ENCODE peak calls at places on chromosomes 12 and 14, in five cellular contexts. One of them, this sample, is unnamed.

GRCh38 chr12:41368006-41368405 is 179.9 kb downstream of the PDZRN4 start:
- DNase-seq in heart left ventricle: no peak
- DNase-seq in neural progenitor cell: peak
- DNase-seq in neural crest cell: no peak
- DNase-seq in GM06990: no peak
- DNase-seq in this sample: no peak

GRCh38 chr12:7047318-7047717 is 13.2 kb upstream of the C1S start:
- DNase-seq in heart left ventricle: no peak
- DNase-seq in neural progenitor cell: no peak
- DNase-seq in neural crest cell: no peak
- DNase-seq in GM06990: no peak
- DNase-seq in this sample: no peak

GRCh38 chr12:65282840-65283239 is 4.4 kb downstream of the MSRB3 start:
- DNase-seq in heart left ventricle: no peak
- DNase-seq in neural progenitor cell: no peak
- DNase-seq in neural crest cell: no peak
- DNase-seq in GM06990: no peak
- DNase-seq in this sample: no peak

GRCh38 chr14:59360923-59361794 is 104.0 kb downstream of the GPR135 start:
- DNase-seq in heart left ventricle: peak
- DNase-seq in neural progenitor cell: no peak
- DNase-seq in neural crest cell: no peak
- DNase-seq in GM06990: no peak
- DNase-seq in this sample: peak

GRCh38 chr12:124369055-124369900 is 74.4 kb downstream of the RFLNA start:
- DNase-seq in heart left ventricle: peak
- DNase-seq in neural progenitor cell: no peak
- DNase-seq in neural crest cell: no peak
- DNase-seq in GM06990: no peak
- DNase-seq in this sample: peak

GRCh38 chr14:69814397-69814796 is 17.4 kb upstream of the SLC10A1 start:
- DNase-seq in heart left ventricle: no peak
- DNase-seq in neural progenitor cell: no peak
- DNase-seq in neural crest cell: no peak
- DNase-seq in GM06990: no peak
- DNase-seq in this sample: no peak

GRCh38 chr12:101829639-101830390 is 944 bp downstream of the GNPTAB start:
- DNase-seq in heart left ventricle: no peak
- DNase-seq in neural progenitor cell: no peak
- DNase-seq in neural crest cell: no peak
- DNase-seq in GM06990: no peak
- DNase-seq in this sample: peak

GRCh38 chr12:103012884-103013283 is 55.4 kb downstream of the ASCL1 start:
- DNase-seq in heart left ventricle: no peak
- DNase-seq in neural progenitor cell: peak
- DNase-seq in neural crest cell: peak
- DNase-seq in GM06990: no peak
- DNase-seq in this sample: no peak

GRCh38 chr14:69247691-69248440 is 12.1 kb upstream of the GALNT16 start:
- DNase-seq in heart left ventricle: no peak
- DNase-seq in neural progenitor cell: no peak
- DNase-seq in neural crest cell: no peak
- DNase-seq in GM06990: no peak
- DNase-seq in this sample: no peak

GRCh38 chr12:90331262-90331661 is 622.6 kb upstream of the ATP2B1 start:
- DNase-seq in heart left ventricle: peak
- DNase-seq in neural progenitor cell: no peak
- DNase-seq in neural crest cell: no peak
- DNase-seq in GM06990: no peak
- DNase-seq in this sample: no peak

GRCh38 chr14:93011650-93012317 is 88.8 kb downstream of the CHGA start:
- DNase-seq in heart left ventricle: no peak
- DNase-seq in neural progenitor cell: no peak
- DNase-seq in neural crest cell: no peak
- DNase-seq in GM06990: no peak
- DNase-seq in this sample: no peak

GRCh38 chr14:106831322-106831720 is 1304.9 kb downstream of the TMEM121 start:
- DNase-seq in heart left ventricle: no peak
- DNase-seq in neural progenitor cell: no peak
- DNase-seq in neural crest cell: no peak
- DNase-seq in GM06990: peak
- DNase-seq in this sample: peak

GRCh38 chr14:51626185-51626584 is 25.5 kb upstream of the FRMD6 start:
- DNase-seq in heart left ventricle: no peak
- DNase-seq in neural progenitor cell: no peak
- DNase-seq in neural crest cell: no peak
- DNase-seq in GM06990: no peak
- DNase-seq in this sample: no peak

GRCh38 chr12:122852336-122853275 is 17.3 kb downstream of the HIP1R start:
- DNase-seq in heart left ventricle: no peak
- DNase-seq in neural progenitor cell: no peak
- DNase-seq in neural crest cell: no peak
- DNase-seq in GM06990: no peak
- DNase-seq in this sample: no peak

GRCh38 chr14:54348001-54348611 is 48.7 kb upstream of the CDKN3 start:
- DNase-seq in heart left ventricle: no peak
- DNase-seq in neural progenitor cell: peak
- DNase-seq in neural crest cell: peak
- DNase-seq in GM06990: no peak
- DNase-seq in this sample: peak

GRCh38 chr14:105876158-105876557 is 349.8 kb downstream of the TMEM121 start:
- DNase-seq in heart left ventricle: peak
- DNase-seq in neural progenitor cell: no peak
- DNase-seq in neural crest cell: no peak
- DNase-seq in GM06990: no peak
- DNase-seq in this sample: no peak

GRCh38 chr14:35944847-35945246 is 118.7 kb downstream of the BRMS1L start:
- DNase-seq in heart left ventricle: no peak
- DNase-seq in neural progenitor cell: peak
- DNase-seq in neural crest cell: no peak
- DNase-seq in GM06990: no peak
- DNase-seq in this sample: peak

GRCh38 chr12:94707892-94708291 is 57.5 kb upstream of the TMCC3 start:
- DNase-seq in heart left ventricle: peak
- DNase-seq in neural progenitor cell: no peak
- DNase-seq in neural crest cell: no peak
- DNase-seq in GM06990: no peak
- DNase-seq in this sample: no peak

GRCh38 chr14:34043627-34044372 is 92.9 kb upstream of the EGLN3 start:
- DNase-seq in heart left ventricle: no peak
- DNase-seq in neural progenitor cell: no peak
- DNase-seq in neural crest cell: no peak
- DNase-seq in GM06990: peak
- DNase-seq in this sample: peak

GRCh38 chr12:6936642-6937480 is 6.8 kb upstream of the RNU7-1 start:
- DNase-seq in heart left ventricle: no peak
- DNase-seq in neural progenitor cell: no peak
- DNase-seq in neural crest cell: no peak
- DNase-seq in GM06990: peak
- DNase-seq in this sample: peak

GRCh38 chr14:90159147-90159546 is 97.2 kb upstream of the PSMC1 start:
- DNase-seq in heart left ventricle: no peak
- DNase-seq in neural progenitor cell: no peak
- DNase-seq in neural crest cell: no peak
- DNase-seq in GM06990: no peak
- DNase-seq in this sample: no peak

GRCh38 chr14:31138301-31138700 is 69.3 kb downstream of the HECTD1 start:
- DNase-seq in heart left ventricle: no peak
- DNase-seq in neural progenitor cell: no peak
- DNase-seq in neural crest cell: no peak
- DNase-seq in GM06990: no peak
- DNase-seq in this sample: no peak

GRCh38 chr14:94738786-94739185 is 31.1 kb downstream of the GSC start:
- DNase-seq in heart left ventricle: no peak
- DNase-seq in neural progenitor cell: no peak
- DNase-seq in neural crest cell: no peak
- DNase-seq in GM06990: no peak
- DNase-seq in this sample: no peak

GRCh38 chr12:32754101-32754500 is 1.6 kb downstream of the YARS2 start:
- DNase-seq in heart left ventricle: no peak
- DNase-seq in neural progenitor cell: no peak
- DNase-seq in neural crest cell: no peak
- DNase-seq in GM06990: no peak
- DNase-seq in this sample: no peak

GRCh38 chr12:95358111-95359083 is 115.6 kb upstream of the METAP2 start:
- DNase-seq in heart left ventricle: no peak
- DNase-seq in neural progenitor cell: no peak
- DNase-seq in neural crest cell: no peak
- DNase-seq in GM06990: no peak
- DNase-seq in this sample: no peak

GRCh38 chr14:77601846-77602609 is 14.4 kb downstream of the SPTLC2 start:
- DNase-seq in heart left ventricle: no peak
- DNase-seq in neural progenitor cell: no peak
- DNase-seq in neural crest cell: no peak
- DNase-seq in GM06990: no peak
- DNase-seq in this sample: no peak

GRCh38 chr14:77603031-77603430 is 13.4 kb downstream of the SPTLC2 start:
- DNase-seq in heart left ventricle: no peak
- DNase-seq in neural progenitor cell: no peak
- DNase-seq in neural crest cell: no peak
- DNase-seq in GM06990: no peak
- DNase-seq in this sample: no peak

GRCh38 chr14:77605392-77605978 is 11.0 kb downstream of the SPTLC2 start:
- DNase-seq in heart left ventricle: no peak
- DNase-seq in neural progenitor cell: no peak
- DNase-seq in neural crest cell: no peak
- DNase-seq in GM06990: no peak
- DNase-seq in this sample: no peak

GRCh38 chr14:77599894-77600293 is 16.5 kb downstream of the SPTLC2 start:
- DNase-seq in heart left ventricle: no peak
- DNase-seq in neural progenitor cell: no peak
- DNase-seq in neural crest cell: no peak
- DNase-seq in GM06990: no peak
- DNase-seq in this sample: no peak

DNA sequence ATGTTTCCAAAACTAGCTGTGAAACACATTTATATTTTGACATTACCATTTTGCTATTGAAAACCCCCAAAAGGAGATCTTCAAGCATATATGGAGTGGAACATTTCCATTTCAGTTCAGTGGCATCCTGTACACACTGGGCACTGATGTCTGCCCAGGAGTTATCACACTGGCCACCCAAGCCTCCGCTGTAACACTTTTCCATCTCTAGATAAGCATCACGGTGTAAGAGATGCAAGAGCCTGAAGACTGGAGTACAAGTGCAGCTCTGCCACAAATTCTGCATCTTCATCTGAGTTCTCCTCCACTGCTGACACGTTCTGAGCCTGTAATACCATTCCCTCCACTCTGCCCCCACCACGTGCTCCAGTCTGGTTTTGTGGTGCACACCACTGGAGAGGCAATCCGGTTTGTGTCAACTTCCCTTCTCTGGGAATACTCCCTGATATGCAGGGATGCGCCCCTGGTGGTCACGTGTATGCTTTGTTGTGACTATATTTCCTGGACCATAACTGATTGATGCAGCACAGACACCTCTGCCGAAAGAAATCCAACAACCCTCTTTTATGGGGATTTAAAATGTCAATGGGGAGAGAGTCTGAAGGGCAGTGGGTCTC is 12.7 kb downstream of the SPTLC2 start:
- DNase-seq in heart left ventricle: peak
- DNase-seq in neural progenitor cell: no peak
- DNase-seq in neural crest cell: no peak
- DNase-seq in GM06990: no peak
- DNase-seq in this sample: peak
- TF ChIP-seq CTCF in heart left ventricle: no peak
- TF ChIP-seq CTCF in neural progenitor cell: peak
- TF ChIP-seq CTCF in neural crest cell: peak
- TF ChIP-seq CTCF in GM06990: peak
- TF ChIP-seq CTCF in this sample: peak

GRCh38 chr12:98440165-98440581 is 75.2 kb upstream of the TMPO start:
- DNase-seq in heart left ventricle: peak
- DNase-seq in neural progenitor cell: no peak
- DNase-seq in neural crest cell: no peak
- DNase-seq in GM06990: no peak
- DNase-seq in this sample: peak
- TF ChIP-seq CTCF in heart left ventricle: no peak
- TF ChIP-seq CTCF in neural progenitor cell: no peak
- TF ChIP-seq CTCF in neural crest cell: no peak
- TF ChIP-seq CTCF in GM06990: no peak
- TF ChIP-seq CTCF in this sample: no peak

DNA sequence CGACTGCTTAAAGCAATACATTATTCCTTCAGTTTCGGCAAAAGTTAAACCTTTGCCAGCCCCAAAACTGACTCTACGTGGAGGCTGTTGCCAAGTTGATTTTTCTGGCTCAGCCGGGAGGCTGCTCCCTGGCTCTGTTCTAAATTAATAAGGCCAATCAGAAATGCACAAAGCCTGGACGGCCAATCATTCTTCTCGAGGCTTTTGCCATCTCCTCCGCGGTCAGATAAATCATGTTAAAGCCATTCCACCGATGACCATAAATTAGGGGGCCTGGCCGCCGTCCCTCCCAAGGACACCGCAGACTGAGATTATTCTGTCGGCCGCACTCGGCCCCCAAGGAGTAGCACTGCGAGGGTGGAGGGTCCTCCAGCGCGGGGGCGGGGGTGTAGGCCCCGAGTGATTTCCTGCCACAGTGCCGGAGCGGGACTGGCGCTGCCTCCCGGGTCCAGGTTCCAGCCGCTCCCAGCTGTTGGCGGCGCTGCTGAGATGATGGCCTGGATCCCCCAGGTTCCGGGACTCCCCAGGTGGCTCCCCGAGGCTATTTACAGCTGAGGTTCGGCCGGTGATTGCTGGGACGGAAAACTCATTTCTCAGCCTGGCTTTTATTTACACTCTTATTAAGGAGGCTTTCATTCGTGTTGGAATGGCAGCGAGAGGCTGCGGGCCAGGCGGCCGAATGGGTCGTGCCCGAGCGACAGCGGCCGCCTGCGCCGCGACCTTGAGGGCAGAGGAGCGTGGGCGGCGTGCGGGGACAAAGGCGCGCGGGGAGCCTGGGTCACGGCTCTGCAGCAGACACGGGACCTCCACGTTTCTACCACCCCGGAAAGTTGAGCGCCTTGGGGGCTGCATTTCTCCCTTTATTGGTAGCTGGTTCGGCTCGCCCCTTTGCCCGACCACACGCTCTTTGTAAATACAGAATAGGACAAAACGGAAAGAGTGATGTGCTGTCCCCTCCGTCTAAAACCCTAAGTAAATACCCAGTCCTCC is 165.2 kb downstream of the MON2 start:
- DNase-seq in heart left ventricle: peak
- DNase-seq in neural progenitor cell: peak
- DNase-seq in neural crest cell: peak
- DNase-seq in GM06990: peak
- DNase-seq in this sample: peak
- TF ChIP-seq CTCF in heart left ventricle: no peak
- TF ChIP-seq CTCF in neural progenitor cell: peak
- TF ChIP-seq CTCF in neural crest cell: no peak
- TF ChIP-seq CTCF in GM06990: peak
- TF ChIP-seq CTCF in this sample: no peak

DNA sequence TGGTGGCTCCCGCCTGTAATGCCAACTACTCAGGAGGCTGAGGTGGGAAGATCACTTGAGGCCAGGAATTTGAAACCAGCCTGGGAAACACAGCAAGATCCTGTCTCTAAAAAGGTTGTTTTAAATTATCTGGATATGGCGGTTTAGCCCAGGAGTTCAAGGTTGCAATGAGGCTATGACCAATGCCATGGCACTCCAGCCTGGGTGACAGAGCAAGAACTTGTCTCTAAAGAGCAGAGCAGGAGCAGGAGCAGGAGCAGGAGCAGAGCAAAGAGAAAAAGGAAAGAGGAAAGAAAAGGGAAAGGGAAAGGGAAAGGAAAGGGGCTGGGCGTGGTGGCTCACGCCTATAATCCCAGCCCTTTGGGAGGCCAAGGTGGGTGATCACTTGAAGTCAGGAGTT is 15.1 kb downstream of the DCP1B start:
- DNase-seq in heart left ventricle: no peak
- DNase-seq in neural progenitor cell: no peak
- DNase-seq in neural crest cell: no peak
- DNase-seq in GM06990: no peak
- DNase-seq in this sample: no peak
- TF ChIP-seq CTCF in heart left ventricle: no peak
- TF ChIP-seq CTCF in neural progenitor cell: no peak
- TF ChIP-seq CTCF in neural crest cell: no peak
- TF ChIP-seq CTCF in GM06990: no peak
- TF ChIP-seq CTCF in this sample: no peak